ENCODE peak calls at places on chromosomes 7 and 10, in eight cellular contexts. N is iris pigment epithelial cell; R is astrocyte of the spinal cord; I is B cell; S is NCI-H2171 treated with DMSO at 0.1 percent for 48 hours; F is activated effector memory CD4-positive, alpha-beta T cell treated with anti-CD3 and anti-CD28 coated beads, Interleukin-2, amount 50 U/mL, for 16 hours; M is GM23248; P is lower lobe of right lung. E is an unnamed sample.

GRCh38 chr7:99098824-99099498 is 44.9 kb downstream of the SMURF1 start:
- DNase-seq in N (peak), R (no peak), I (no peak), S (no peak), F (no peak), M (peak), P (no peak), E (no peak)

GRCh38 chr7:111903797-111904196 is 302.4 kb downstream of the DOCK4 start:
- DNase-seq in N (peak), R (no peak), I (no peak), S (no peak), F (no peak), M (no peak), P (no peak), E (no peak)

GRCh38 chr7:47556511-47557180 is 25.3 kb downstream of the TNS3 start:
- DNase-seq in N (peak), R (no peak), I (no peak), S (no peak), F (no peak), M (peak), P (no peak), E (no peak)

GRCh38 chr10:129552119-129552518 is 85.1 kb downstream of the MGMT start:
- DNase-seq in N (no peak), R (no peak), I (peak), S (no peak), F (no peak), M (no peak), P (no peak), E (peak)

GRCh38 chr10:24552346-24553016 is 171.2 kb downstream of the ARHGAP21 start:
- DNase-seq in N (no peak), R (no peak), I (no peak), S (peak), F (no peak), M (peak), P (peak), E (peak)

GRCh38 chr7:101169838-101170531 is 4.6 kb upstream of the VGF start:
- DNase-seq in N (peak), R (peak), I (peak), S (peak), F (peak), M (peak), P (peak), E (peak)

GRCh38 chr7:16398211-16399017 is 22.9 kb downstream of the CRPPA start:
- DNase-seq in N (no peak), R (no peak), I (no peak), S (no peak), F (no peak), M (peak), P (no peak), E (no peak)

GRCh38 chr7:77537595-77538185 is 595 bp downstream of the PTPN12 start:
- DNase-seq in N (no peak), R (no peak), I (peak), S (peak), F (peak), M (peak), P (peak), E (peak)

GRCh38 chr7:20352573-20353304 is 22.0 kb downstream of the ITGB8 start:
- DNase-seq in N (peak), R (peak), I (no peak), S (no peak), F (no peak), M (peak), P (no peak), E (no peak)

GRCh38 chr7:42869131-42870020 is 42.5 kb downstream of the C7orf25 start:
- DNase-seq in N (no peak), R (no peak), I (no peak), S (no peak), F (peak), M (peak), P (no peak), E (peak)

GRCh38 chr7:90764848-90765570 is 168.9 kb downstream of the CDK14 start:
- DNase-seq in N (no peak), R (no peak), I (peak), S (no peak), F (no peak), M (no peak), P (no peak), E (no peak)

GRCh38 chr10:112361951-112362770 is 11.8 kb upstream of the ACSL5 start:
- DNase-seq in N (peak), R (peak), I (no peak), S (no peak), F (no peak), M (peak), P (peak), E (no peak)

GRCh38 chr10:30834636-30835035 is 197.0 kb downstream of the ZNF438 start:
- DNase-seq in N (no peak), R (no peak), I (no peak), S (no peak), F (no peak), M (no peak), P (no peak), E (no peak)

GRCh38 chr10:128007971-128008370 is 101.1 kb downstream of the PTPRE start:
- DNase-seq in N (no peak), R (no peak), I (no peak), S (no peak), F (peak), M (no peak), P (no peak), E (no peak)

GRCh38 chr7:42338231-42339222 is 101.5 kb upstream of the GLI3 start:
- DNase-seq in N (peak), R (peak), I (no peak), S (no peak), F (no peak), M (peak), P (no peak), E (no peak)

GRCh38 chr10:119667562-119668328 is 16.6 kb downstream of the BAG3 start:
- DNase-seq in N (peak), R (peak), I (no peak), S (peak), F (no peak), M (peak), P (no peak), E (no peak)

GRCh38 chr10:79487296-79488194 is 24.8 kb upstream of the EIF5AL1 start:
- DNase-seq in N (peak), R (peak), I (peak), S (no peak), F (peak), M (peak), P (peak), E (no peak)

GRCh38 chr7:44633254-44634186 is 27.1 kb downstream of the OGDH start:
- DNase-seq in N (peak), R (peak), I (peak), S (no peak), F (peak), M (peak), P (peak), E (peak)

GRCh38 chr7:107559864-107560263 is 3.9 kb downstream of the COG5 start:
- DNase-seq in N (peak), R (peak), I (no peak), S (no peak), F (no peak), M (peak), P (no peak), E (no peak)

GRCh38 chr7:99772565-99772964 is 11.4 kb downstream of the CYP3A4 start:
- DNase-seq in N (no peak), R (no peak), I (no peak), S (no peak), F (no peak), M (no peak), P (no peak), E (no peak)

GRCh38 chr7:1123721-1124120 is 35.8 kb downstream of the GPER1 start:
- DNase-seq in N (peak), R (peak), I (no peak), S (no peak), F (peak), M (peak), P (peak), E (no peak)